ENCODE peak calls at places on chromosomes 16 and 17, in four cellular contexts. One of them, this sample, is unnamed.

GRCh38 chr17:50467114-50467854 is 1.4 kb downstream of the CHAD start:
- DNase-seq in K562: no peak
- DNase-seq in GM12878: no peak
- DNase-seq in IMR-90: no peak
- DNase-seq in this sample: no peak

GRCh38 chr16:19230575-19230974 is 55.0 kb upstream of the CLEC19A start:
- DNase-seq in K562: no peak
- DNase-seq in IMR-90: no peak
- DNase-seq in GM12878: no peak
- DNase-seq in this sample: no peak

GRCh38 chr16:53498984-53499383 is 4.0 kb downstream of the AKTIP start:
- DNase-seq in K562: no peak
- DNase-seq in GM12878: no peak
- DNase-seq in IMR-90: no peak
- DNase-seq in this sample: no peak

GRCh38 chr17:40121191-40121885 is 433 bp upstream of the MSL1 start:
- DNase-seq in K562: no peak
- DNase-seq in IMR-90: peak
- DNase-seq in GM12878: no peak
- DNase-seq in this sample: no peak

GRCh38 chr17:74532115-74532514 is 840 bp upstream of the CD300LB start:
- DNase-seq in GM12878: no peak
- DNase-seq in IMR-90: no peak
- DNase-seq in K562: no peak
- DNase-seq in this sample: peak

GRCh38 chr16:228151-228855 is 946 bp downstream of the LUC7L start:
- DNase-seq in K562: no peak
- DNase-seq in IMR-90: peak
- DNase-seq in GM12878: no peak
- DNase-seq in this sample: no peak

GRCh38 chr16:11205754-11206459 is 50.1 kb downstream of the SOCS1 start:
- DNase-seq in IMR-90: peak
- DNase-seq in K562: no peak
- DNase-seq in GM12878: no peak
- DNase-seq in this sample: no peak

GRCh38 chr17:50807675-50808074 is 27.7 kb upstream of the WFIKKN2 start:
- DNase-seq in IMR-90: no peak
- DNase-seq in K562: no peak
- DNase-seq in GM12878: no peak
- DNase-seq in this sample: no peak

GRCh38 chr17:44971776-44972483 is 3.8 kb upstream of the C1QL1 start:
- DNase-seq in K562: no peak
- DNase-seq in GM12878: no peak
- DNase-seq in IMR-90: peak
- DNase-seq in this sample: no peak

GRCh38 chr17:79907855-79908254 is 68.6 kb upstream of the CBX4 start:
- DNase-seq in IMR-90: peak
- DNase-seq in K562: no peak
- DNase-seq in GM12878: no peak
- DNase-seq in this sample: no peak

GRCh38 chr16:87945351-87946042 is 5.7 kb upstream of the BANP start:
- DNase-seq in IMR-90: peak
- DNase-seq in GM12878: no peak
- DNase-seq in K562: no peak
- DNase-seq in this sample: no peak

GRCh38 chr16:65745-66144 is 6.7 kb downstream of the RHBDF1 start:
- DNase-seq in K562: peak
- DNase-seq in IMR-90: peak
- DNase-seq in GM12878: no peak
- DNase-seq in this sample: no peak

GRCh38 chr17:40338058-40338457 is 26.5 kb downstream of the GJD3 start:
- DNase-seq in GM12878: no peak
- DNase-seq in K562: no peak
- DNase-seq in IMR-90: no peak
- DNase-seq in this sample: no peak

GRCh38 chr17:78923660-78924453 is 1.3 kb downstream of the TIMP2 start:
- DNase-seq in GM12878: no peak
- DNase-seq in IMR-90: no peak
- DNase-seq in K562: peak
- DNase-seq in this sample: no peak

GRCh38 chr16:66399930-66400329 is 27.2 kb upstream of the BEAN1 start:
- DNase-seq in GM12878: no peak
- DNase-seq in K562: no peak
- DNase-seq in IMR-90: no peak
- DNase-seq in this sample: no peak

GRCh38 chr17:42750730-42751356 is 6.0 kb upstream of the EZH1 start:
- DNase-seq in GM12878: no peak
- DNase-seq in IMR-90: no peak
- DNase-seq in K562: peak
- DNase-seq in this sample: no peak

GRCh38 chr17:43176119-43176570 is 5.1 kb downstream of the NBR1 start:
- DNase-seq in K562: no peak
- DNase-seq in IMR-90: no peak
- DNase-seq in GM12878: no peak
- DNase-seq in this sample: no peak

GRCh38 chr16:88804173-88804551 is 573 bp downstream of the CDT1 start:
- DNase-seq in IMR-90: no peak
- DNase-seq in K562: no peak
- DNase-seq in GM12878: no peak
- DNase-seq in this sample: no peak

GRCh38 chr17:18859256-18859655 is 1.3 kb downstream of the PRPSAP2 start:
- DNase-seq in IMR-90: peak
- DNase-seq in GM12878: no peak
- DNase-seq in K562: no peak
- DNase-seq in this sample: peak

GRCh38 chr17:75931062-75931461 is 9.8 kb downstream of the FBF1 start:
- DNase-seq in GM12878: no peak
- DNase-seq in K562: no peak
- DNase-seq in IMR-90: no peak
- DNase-seq in this sample: no peak

GRCh38 chr17:42781639-42782401 is 1.4 kb downstream of the WNK4 start:
- DNase-seq in GM12878: no peak
- DNase-seq in IMR-90: no peak
- DNase-seq in K562: no peak
- DNase-seq in this sample: no peak

GRCh38 chr16:46947900-46948547 is 25.4 kb downstream of the DNAJA2 start:
- DNase-seq in IMR-90: peak
- DNase-seq in K562: peak
- DNase-seq in GM12878: peak
- DNase-seq in this sample: no peak

GRCh38 chr16:85003723-85004586 is 7.4 kb downstream of the ZDHHC7 start:
- DNase-seq in IMR-90: no peak
- DNase-seq in GM12878: no peak
- DNase-seq in K562: no peak
- DNase-seq in this sample: no peak

GRCh38 chr16:73069581-73070262 is 21.8 kb upstream of the ZFHX3 start:
- DNase-seq in K562: no peak
- DNase-seq in GM12878: no peak
- DNase-seq in IMR-90: no peak
- DNase-seq in this sample: no peak

GRCh38 chr16:90023078-90023447 is 3.8 kb upstream of the DBNDD1 start:
- DNase-seq in K562: no peak
- DNase-seq in IMR-90: no peak
- DNase-seq in GM12878: no peak
- DNase-seq in this sample: no peak

GRCh38 chr17:8151641-8152111 is 528 bp downstream of the PER1 start:
- DNase-seq in K562: no peak
- DNase-seq in GM12878: no peak
- DNase-seq in IMR-90: peak
- DNase-seq in this sample: no peak

GRCh38 chr17:77306048-77306789 is 165.4 kb downstream of the SEC14L1 start:
- DNase-seq in GM12878: no peak
- DNase-seq in IMR-90: no peak
- DNase-seq in K562: no peak
- DNase-seq in this sample: no peak

GRCh38 chr17:39619786-39620101 is 7.0 kb upstream of the PPP1R1B start:
- DNase-seq in IMR-90: no peak
- DNase-seq in K562: no peak
- DNase-seq in GM12878: no peak
- DNase-seq in this sample: no peak

GRCh38 chr16:89711601-89712475 is 8.9 kb downstream of the VPS9D1 start:
- DNase-seq in GM12878: no peak
- DNase-seq in IMR-90: peak
- DNase-seq in K562: peak
- DNase-seq in this sample: no peak

GRCh38 chr17:70332811-70333210 is 163.5 kb downstream of the KCNJ2 start:
- DNase-seq in IMR-90: no peak
- DNase-seq in GM12878: no peak
- DNase-seq in K562: no peak
- DNase-seq in this sample: no peak

GRCh38 chr16:29663020-29663828 is at the start of gene SPN:
- DNase-seq in K562: peak
- DNase-seq in IMR-90: no peak
- DNase-seq in GM12878: no peak
- DNase-seq in this sample: no peak

GRCh38 chr17:43878260-43879082 is 28.9 kb downstream of the MPP2 start:
- DNase-seq in K562: peak
- DNase-seq in GM12878: no peak
- DNase-seq in IMR-90: peak
- DNase-seq in this sample: peak

GRCh38 chr17:39277110-39277509 is 51.4 kb upstream of the STAC2 start:
- DNase-seq in GM12878: peak
- DNase-seq in IMR-90: no peak
- DNase-seq in K562: no peak
- DNase-seq in this sample: no peak

GRCh38 chr17:32349503-32349853 is 479 bp upstream of the ZNF207 start:
- DNase-seq in IMR-90: no peak
- DNase-seq in GM12878: no peak
- DNase-seq in K562: no peak
- DNase-seq in this sample: no peak

GRCh38 chr16:79163666-79164377 is 436.7 kb downstream of the MAF start:
- DNase-seq in IMR-90: no peak
- DNase-seq in K562: no peak
- DNase-seq in GM12878: no peak
- DNase-seq in this sample: no peak

GRCh38 chr17:39376434-39376833 is 25.0 kb downstream of the FBXL20 start:
- DNase-seq in IMR-90: no peak
- DNase-seq in K562: no peak
- DNase-seq in GM12878: peak
- DNase-seq in this sample: no peak

DNA sequence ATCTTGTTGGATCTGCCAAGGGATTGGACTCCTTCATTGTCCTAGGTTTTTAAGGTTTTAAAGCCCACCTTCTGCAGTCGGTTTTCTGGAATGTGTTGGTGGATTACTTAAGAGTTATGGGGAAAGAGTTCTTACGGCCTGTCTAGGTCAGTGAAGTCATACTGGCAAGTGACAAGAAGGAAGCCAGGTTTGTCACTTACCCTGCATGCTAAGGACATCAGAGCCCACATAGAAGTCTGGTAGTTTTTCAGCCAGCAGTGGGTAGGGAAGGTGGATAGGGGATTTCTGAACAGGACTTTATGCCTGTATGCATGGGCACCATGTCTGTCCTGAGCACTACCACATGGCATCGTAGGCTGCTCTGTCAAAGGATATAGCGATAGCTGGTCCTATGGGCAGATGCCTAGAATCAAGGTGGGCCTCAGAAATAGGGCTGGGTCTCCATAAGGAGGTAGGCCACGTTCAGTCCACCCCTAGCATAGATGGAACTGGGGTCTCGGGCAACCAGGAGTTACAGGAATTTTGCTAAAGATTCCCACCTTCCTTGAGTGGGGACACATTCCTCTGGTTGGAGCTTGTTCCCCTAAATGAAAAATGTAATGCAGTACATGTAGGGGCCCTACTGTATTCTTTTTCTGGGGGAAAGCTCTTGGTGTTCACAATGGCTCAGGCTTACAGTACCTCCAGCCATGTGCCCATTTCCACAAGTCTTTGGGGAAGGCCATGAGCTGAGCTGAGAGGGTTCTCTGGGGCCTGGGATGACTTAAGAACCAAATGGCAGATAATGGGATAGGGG is 27.4 kb downstream of the TRPV2 start:
- DNase-seq in GM12878: no peak
- DNase-seq in K562: no peak
- DNase-seq in IMR-90: no peak
- DNase-seq in this sample: no peak
- H3K4me3 ChIP-seq in GM12878: peak
- H3K4me3 ChIP-seq in K562: peak
- H3K4me3 ChIP-seq in IMR-90: no peak
- H3K4me3 ChIP-seq in this sample: no peak

GRCh38 chr17:57608369-57609124 is 136.6 kb downstream of the CCDC182 start:
- DNase-seq in GM12878: no peak
- DNase-seq in K562: no peak
- DNase-seq in IMR-90: no peak
- DNase-seq in this sample: no peak
- TF ChIP-seq CHD1 in GM12878: no peak
- TF ChIP-seq CHD1 in K562: no peak
- TF ChIP-seq CHD1 in IMR-90: no peak
- TF ChIP-seq CHD1 in this sample: no peak

GRCh38 chr16:68200120-68200783 is 35.7 kb downstream of the ESRP2 start:
- DNase-seq in K562: no peak
- DNase-seq in IMR-90: peak
- DNase-seq in GM12878: no peak
- DNase-seq in this sample: no peak
- H3K4me3 ChIP-seq in K562: no peak
- H3K4me3 ChIP-seq in IMR-90: no peak
- H3K4me3 ChIP-seq in GM12878: no peak
- H3K4me3 ChIP-seq in this sample: no peak

GRCh38 chr17:3827124-3827773 is 18.8 kb downstream of the NCBP3 start:
- DNase-seq in K562: peak
- DNase-seq in GM12878: no peak
- DNase-seq in IMR-90: peak
- DNase-seq in this sample: no peak
- TF ChIP-seq CHD1 in K562: no peak
- TF ChIP-seq CHD1 in GM12878: no peak
- TF ChIP-seq CHD1 in IMR-90: no peak
- TF ChIP-seq CHD1 in this sample: no peak

GRCh38 chr16:50155925-50156324 is 2.8 kb downstream of the TENT4B start:
- DNase-seq in K562: no peak
- DNase-seq in GM12878: no peak
- DNase-seq in IMR-90: no peak
- DNase-seq in this sample: no peak
- H3K4me3 ChIP-seq in K562: peak
- H3K4me3 ChIP-seq in GM12878: peak
- H3K4me3 ChIP-seq in IMR-90: no peak
- H3K4me3 ChIP-seq in this sample: peak